ENCODE peak calls at places on chromosomes 2 and 18, in five cellular contexts. One of them, this sample, is unnamed.

GRCh38 chr2:238380785-238381184 is 45.9 kb upstream of the ASB1 start:
- DNase-seq in mammary epithelial cell: peak
- DNase-seq in aorta: no peak
- DNase-seq in heart left ventricle: no peak
- DNase-seq in CD4-positive, CD25-positive, alpha-beta regulatory T cell: no peak
- DNase-seq in this sample: peak

GRCh38 chr18:36620801-36621200 is 208.0 kb downstream of the TPGS2 start:
- DNase-seq in heart left ventricle: no peak
- DNase-seq in mammary epithelial cell: no peak
- DNase-seq in CD4-positive, CD25-positive, alpha-beta regulatory T cell: no peak
- DNase-seq in aorta: no peak
- DNase-seq in this sample: no peak

GRCh38 chr2:45676088-45676487 is 24.6 kb downstream of the PRKCE start:
- DNase-seq in heart left ventricle: no peak
- DNase-seq in CD4-positive, CD25-positive, alpha-beta regulatory T cell: no peak
- DNase-seq in mammary epithelial cell: no peak
- DNase-seq in aorta: no peak
- DNase-seq in this sample: no peak

GRCh38 chr18:41751161-41751560 is 203.9 kb upstream of the PIK3C3 start:
- DNase-seq in CD4-positive, CD25-positive, alpha-beta regulatory T cell: no peak
- DNase-seq in mammary epithelial cell: peak
- DNase-seq in heart left ventricle: no peak
- DNase-seq in aorta: no peak
- DNase-seq in this sample: peak

GRCh38 chr2:225122582-225123486 is 80.6 kb upstream of the DOCK10 start:
- DNase-seq in mammary epithelial cell: no peak
- DNase-seq in aorta: no peak
- DNase-seq in heart left ventricle: no peak
- DNase-seq in CD4-positive, CD25-positive, alpha-beta regulatory T cell: no peak
- DNase-seq in this sample: no peak

GRCh38 chr2:97718051-97718882 is 4.9 kb downstream of the ZAP70 start:
- DNase-seq in aorta: no peak
- DNase-seq in heart left ventricle: no peak
- DNase-seq in mammary epithelial cell: no peak
- DNase-seq in CD4-positive, CD25-positive, alpha-beta regulatory T cell: peak
- DNase-seq in this sample: no peak

GRCh38 chr2:139123795-139124194 is 343.6 kb upstream of the NXPH2 start:
- DNase-seq in heart left ventricle: no peak
- DNase-seq in aorta: no peak
- DNase-seq in mammary epithelial cell: no peak
- DNase-seq in CD4-positive, CD25-positive, alpha-beta regulatory T cell: no peak
- DNase-seq in this sample: no peak

GRCh38 chr2:221895366-221896121 is 323.4 kb upstream of the EPHA4 start:
- DNase-seq in aorta: no peak
- DNase-seq in mammary epithelial cell: no peak
- DNase-seq in CD4-positive, CD25-positive, alpha-beta regulatory T cell: no peak
- DNase-seq in heart left ventricle: no peak
- DNase-seq in this sample: no peak

GRCh38 chr2:102024410-102024809 is 32.6 kb downstream of the IL1R2 start:
- DNase-seq in mammary epithelial cell: no peak
- DNase-seq in CD4-positive, CD25-positive, alpha-beta regulatory T cell: no peak
- DNase-seq in heart left ventricle: no peak
- DNase-seq in aorta: no peak
- DNase-seq in this sample: no peak

GRCh38 chr18:57559311-57559710 is 27.2 kb downstream of the FECH start:
- DNase-seq in aorta: no peak
- DNase-seq in mammary epithelial cell: no peak
- DNase-seq in heart left ventricle: peak
- DNase-seq in CD4-positive, CD25-positive, alpha-beta regulatory T cell: no peak
- DNase-seq in this sample: no peak

GRCh38 chr2:157837851-157838441 is 38.2 kb downstream of the ACVR1 start:
- DNase-seq in heart left ventricle: peak
- DNase-seq in CD4-positive, CD25-positive, alpha-beta regulatory T cell: no peak
- DNase-seq in aorta: no peak
- DNase-seq in mammary epithelial cell: peak
- DNase-seq in this sample: no peak

GRCh38 chr2:221518201-221518936 is 53.7 kb downstream of the EPHA4 start:
- DNase-seq in aorta: no peak
- DNase-seq in CD4-positive, CD25-positive, alpha-beta regulatory T cell: peak
- DNase-seq in heart left ventricle: no peak
- DNase-seq in mammary epithelial cell: no peak
- DNase-seq in this sample: no peak

GRCh38 chr2:233088598-233089345 is 28.6 kb downstream of the INPP5D start:
- DNase-seq in aorta: no peak
- DNase-seq in heart left ventricle: no peak
- DNase-seq in mammary epithelial cell: no peak
- DNase-seq in CD4-positive, CD25-positive, alpha-beta regulatory T cell: no peak
- DNase-seq in this sample: no peak

GRCh38 chr2:233129351-233129978 is 69.3 kb downstream of the INPP5D start:
- DNase-seq in heart left ventricle: no peak
- DNase-seq in mammary epithelial cell: no peak
- DNase-seq in CD4-positive, CD25-positive, alpha-beta regulatory T cell: no peak
- DNase-seq in aorta: peak
- DNase-seq in this sample: no peak

GRCh38 chr2:148928395-148928794 is 53.4 kb downstream of the KIF5C start:
- DNase-seq in aorta: no peak
- DNase-seq in CD4-positive, CD25-positive, alpha-beta regulatory T cell: no peak
- DNase-seq in heart left ventricle: no peak
- DNase-seq in mammary epithelial cell: no peak
- DNase-seq in this sample: no peak

GRCh38 chr18:32612651-32613050 is 142.0 kb upstream of the GAREM1 start:
- DNase-seq in CD4-positive, CD25-positive, alpha-beta regulatory T cell: no peak
- DNase-seq in mammary epithelial cell: no peak
- DNase-seq in aorta: no peak
- DNase-seq in heart left ventricle: no peak
- DNase-seq in this sample: no peak

GRCh38 chr2:133788391-133788790 is 220.1 kb upstream of the NCKAP5 start:
- DNase-seq in mammary epithelial cell: no peak
- DNase-seq in aorta: no peak
- DNase-seq in CD4-positive, CD25-positive, alpha-beta regulatory T cell: no peak
- DNase-seq in heart left ventricle: no peak
- DNase-seq in this sample: no peak

GRCh38 chr2:148640767-148641166 is 3.8 kb upstream of the EPC2 start:
- DNase-seq in CD4-positive, CD25-positive, alpha-beta regulatory T cell: no peak
- DNase-seq in heart left ventricle: no peak
- DNase-seq in mammary epithelial cell: no peak
- DNase-seq in aorta: no peak
- DNase-seq in this sample: no peak

GRCh38 chr18:68234676-68235075 is 480.2 kb downstream of the TMX3 start:
- DNase-seq in mammary epithelial cell: peak
- DNase-seq in CD4-positive, CD25-positive, alpha-beta regulatory T cell: no peak
- DNase-seq in heart left ventricle: no peak
- DNase-seq in aorta: no peak
- DNase-seq in this sample: no peak

GRCh38 chr2:56204556-56204955 is 20.8 kb downstream of the CCDC85A start:
- DNase-seq in aorta: no peak
- DNase-seq in CD4-positive, CD25-positive, alpha-beta regulatory T cell: no peak
- DNase-seq in mammary epithelial cell: peak
- DNase-seq in heart left ventricle: no peak
- DNase-seq in this sample: no peak

GRCh38 chr2:54438271-54438670 is 17.9 kb upstream of the SPTBN1 start:
- DNase-seq in heart left ventricle: peak
- DNase-seq in mammary epithelial cell: no peak
- DNase-seq in CD4-positive, CD25-positive, alpha-beta regulatory T cell: no peak
- DNase-seq in aorta: peak
- DNase-seq in this sample: no peak

GRCh38 chr2:85318222-85319182 is 9.3 kb downstream of the TGOLN2 start:
- DNase-seq in mammary epithelial cell: peak
- DNase-seq in aorta: no peak
- DNase-seq in heart left ventricle: no peak
- DNase-seq in CD4-positive, CD25-positive, alpha-beta regulatory T cell: no peak
- DNase-seq in this sample: no peak

GRCh38 chr2:14633031-14633430 is 514 bp downstream of the LRATD1 start:
- DNase-seq in CD4-positive, CD25-positive, alpha-beta regulatory T cell: no peak
- DNase-seq in heart left ventricle: no peak
- DNase-seq in mammary epithelial cell: peak
- DNase-seq in aorta: no peak
- DNase-seq in this sample: no peak

GRCh38 chr18:26970637-26971036 is 105.1 kb upstream of the AQP4 start:
- DNase-seq in mammary epithelial cell: no peak
- DNase-seq in heart left ventricle: no peak
- DNase-seq in aorta: no peak
- DNase-seq in CD4-positive, CD25-positive, alpha-beta regulatory T cell: no peak
- DNase-seq in this sample: no peak
- H3K27ac ChIP-seq in mammary epithelial cell: no peak
- H3K27ac ChIP-seq in heart left ventricle: no peak
- H3K27ac ChIP-seq in aorta: no peak
- H3K27ac ChIP-seq in CD4-positive, CD25-positive, alpha-beta regulatory T cell: no peak
- H3K27ac ChIP-seq in this sample: no peak

GRCh38 chr2:71832844-71833243 is 314.8 kb downstream of the CYP26B1 start:
- DNase-seq in CD4-positive, CD25-positive, alpha-beta regulatory T cell: no peak
- DNase-seq in aorta: no peak
- DNase-seq in mammary epithelial cell: no peak
- DNase-seq in heart left ventricle: no peak
- DNase-seq in this sample: no peak

GRCh38 chr2:71830497-71831207 is 317.0 kb downstream of the CYP26B1 start:
- DNase-seq in mammary epithelial cell: no peak
- DNase-seq in aorta: no peak
- DNase-seq in CD4-positive, CD25-positive, alpha-beta regulatory T cell: no peak
- DNase-seq in heart left ventricle: no peak
- DNase-seq in this sample: no peak

GRCh38 chr2:71832388-71832787 is 315.3 kb downstream of the CYP26B1 start:
- DNase-seq in aorta: no peak
- DNase-seq in CD4-positive, CD25-positive, alpha-beta regulatory T cell: no peak
- DNase-seq in heart left ventricle: no peak
- DNase-seq in mammary epithelial cell: no peak
- DNase-seq in this sample: no peak

GRCh38 chr2:71833272-71833671 is 314.4 kb downstream of the CYP26B1 start:
- DNase-seq in mammary epithelial cell: no peak
- DNase-seq in heart left ventricle: no peak
- DNase-seq in CD4-positive, CD25-positive, alpha-beta regulatory T cell: no peak
- DNase-seq in aorta: no peak
- DNase-seq in this sample: no peak

DNA sequence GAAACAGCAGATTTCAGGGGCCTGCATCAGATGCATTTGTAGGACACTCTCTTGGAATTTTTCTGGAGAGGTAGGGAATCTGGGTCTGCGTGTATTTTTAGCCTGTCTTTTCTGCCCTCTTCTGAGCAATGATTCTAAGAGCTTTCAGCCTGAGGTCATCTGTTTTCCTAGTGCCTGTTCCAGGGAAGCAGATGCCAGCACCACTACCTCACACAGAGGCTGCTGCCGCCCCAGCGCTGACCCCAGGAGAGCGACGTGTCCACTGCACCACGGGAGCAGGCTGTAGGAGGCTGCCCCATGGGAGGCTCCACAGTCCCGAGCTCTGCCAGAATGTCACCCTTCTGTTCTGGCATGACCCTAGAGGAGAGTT is 316.5 kb downstream of the CYP26B1 start:
- DNase-seq in aorta: peak
- DNase-seq in heart left ventricle: peak
- DNase-seq in CD4-positive, CD25-positive, alpha-beta regulatory T cell: no peak
- DNase-seq in mammary epithelial cell: peak
- DNase-seq in this sample: no peak
- H3K27ac ChIP-seq in aorta: peak
- H3K27ac ChIP-seq in heart left ventricle: peak
- H3K27ac ChIP-seq in CD4-positive, CD25-positive, alpha-beta regulatory T cell: no peak
- H3K27ac ChIP-seq in mammary epithelial cell: no peak
- H3K27ac ChIP-seq in this sample: no peak

DNA sequence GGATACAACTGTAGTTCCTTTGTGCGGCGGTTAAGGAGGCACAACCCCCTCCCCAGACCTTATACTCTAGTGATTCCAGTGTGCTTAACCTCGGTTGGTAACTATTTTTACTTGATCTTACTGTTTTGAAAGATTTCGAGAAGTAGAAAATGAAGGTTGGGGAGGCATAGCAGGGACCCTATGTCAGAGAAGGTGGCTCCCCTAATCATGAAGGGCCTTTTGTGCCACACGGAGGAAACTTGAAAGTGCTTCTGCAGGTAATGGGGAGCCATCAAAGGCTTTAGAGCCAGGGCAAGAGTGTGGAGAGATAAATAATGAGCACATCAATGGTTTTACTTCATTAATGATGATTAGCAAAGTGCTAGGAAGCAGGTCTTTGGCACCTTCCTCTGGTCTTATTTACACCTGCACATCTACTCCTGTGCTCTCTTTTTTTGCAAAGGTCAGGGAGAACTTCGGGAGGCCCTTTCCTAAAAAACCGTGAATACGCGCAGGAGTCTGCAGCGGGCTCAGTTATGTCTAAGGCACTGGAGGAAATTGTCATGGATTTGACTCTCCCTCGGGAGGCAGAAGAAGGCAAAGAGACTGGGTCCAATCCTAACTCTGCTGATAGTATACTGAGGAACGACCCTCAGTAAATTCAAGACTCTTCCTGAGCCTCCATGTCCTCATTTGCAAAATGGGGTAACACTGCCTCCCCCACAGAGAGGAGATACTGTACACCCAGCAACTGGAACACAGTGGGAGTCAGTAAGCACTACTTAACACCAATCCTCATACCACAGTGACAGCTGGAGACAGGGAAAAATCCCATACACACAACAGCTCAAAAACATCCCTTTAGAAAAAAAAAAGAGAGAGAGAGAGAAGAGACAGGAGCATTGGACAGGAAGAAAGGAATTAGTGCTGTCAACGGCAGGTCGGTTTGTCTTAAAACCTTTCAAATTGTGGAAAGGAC is 81.6 kb downstream of the DDX1 start:
- DNase-seq in heart left ventricle: no peak
- DNase-seq in aorta: no peak
- DNase-seq in mammary epithelial cell: no peak
- DNase-seq in CD4-positive, CD25-positive, alpha-beta regulatory T cell: no peak
- DNase-seq in this sample: no peak
- H3K27ac ChIP-seq in heart left ventricle: no peak
- H3K27ac ChIP-seq in aorta: no peak
- H3K27ac ChIP-seq in mammary epithelial cell: no peak
- H3K27ac ChIP-seq in CD4-positive, CD25-positive, alpha-beta regulatory T cell: no peak
- H3K27ac ChIP-seq in this sample: peak

GRCh38 chr2:150526827-150527226 is 39.4 kb upstream of the RND3 start:
- DNase-seq in CD4-positive, CD25-positive, alpha-beta regulatory T cell: no peak
- DNase-seq in heart left ventricle: no peak
- DNase-seq in aorta: no peak
- DNase-seq in mammary epithelial cell: peak
- DNase-seq in this sample: peak

GRCh38 chr2:150528861-150529801 is 41.7 kb upstream of the RND3 start:
- DNase-seq in aorta: no peak
- DNase-seq in mammary epithelial cell: peak
- DNase-seq in CD4-positive, CD25-positive, alpha-beta regulatory T cell: no peak
- DNase-seq in heart left ventricle: no peak
- DNase-seq in this sample: peak

GRCh38 chr2:150530168-150530567 is 42.7 kb upstream of the RND3 start:
- DNase-seq in mammary epithelial cell: no peak
- DNase-seq in aorta: no peak
- DNase-seq in CD4-positive, CD25-positive, alpha-beta regulatory T cell: no peak
- DNase-seq in heart left ventricle: no peak
- DNase-seq in this sample: no peak

GRCh38 chr2:150522269-150522668 is 34.8 kb upstream of the RND3 start:
- DNase-seq in CD4-positive, CD25-positive, alpha-beta regulatory T cell: no peak
- DNase-seq in aorta: no peak
- DNase-seq in mammary epithelial cell: no peak
- DNase-seq in heart left ventricle: no peak
- DNase-seq in this sample: no peak

DNA sequence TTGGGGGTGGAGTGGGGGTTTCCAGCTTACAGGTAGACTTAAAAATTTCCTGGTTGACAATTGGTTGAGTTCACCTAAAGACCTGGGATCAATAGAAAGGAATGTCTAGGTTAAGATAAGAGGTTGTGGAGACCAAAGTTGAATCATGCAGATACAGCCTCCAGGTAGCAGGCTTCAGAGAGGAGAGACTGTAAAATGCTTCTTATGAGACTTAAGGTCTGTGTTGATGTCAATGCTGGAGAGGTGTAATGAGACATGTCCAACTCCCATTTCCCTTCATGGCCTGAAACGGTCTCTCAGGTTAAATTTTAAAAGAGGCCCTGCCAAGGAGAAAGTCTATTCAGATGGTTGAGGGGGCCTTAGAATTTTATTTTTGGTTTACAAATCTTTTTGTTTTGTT is 38.5 kb upstream of the RND3 start:
- DNase-seq in mammary epithelial cell: peak
- DNase-seq in heart left ventricle: no peak
- DNase-seq in CD4-positive, CD25-positive, alpha-beta regulatory T cell: no peak
- DNase-seq in aorta: no peak
- DNase-seq in this sample: no peak
- H3K27ac ChIP-seq in mammary epithelial cell: peak
- H3K27ac ChIP-seq in heart left ventricle: no peak
- H3K27ac ChIP-seq in CD4-positive, CD25-positive, alpha-beta regulatory T cell: no peak
- H3K27ac ChIP-seq in aorta: no peak
- H3K27ac ChIP-seq in this sample: peak

This sample was measured in epithelial cell of prostate.